ENCODE peak calls at places on chromosomes 13 and 19, in ten cellular contexts. D, K, L, V, R, Y, S, G, N and C are unnamed samples.

GRCh38 chr19:7159105-7159933 is 89.8 kb downstream of the ZNF557 start:
- DNase-seq in D (no peak), K (peak), L (no peak), V (peak), R (peak), Y (no peak), S (peak), G (no peak), N (peak), C (no peak)

GRCh38 chr13:32206097-32206740 is 108.9 kb downstream of the ZAR1L start:
- DNase-seq in D (no peak), K (no peak), L (no peak), V (no peak), R (no peak), Y (no peak), S (no peak), G (no peak), N (peak), C (no peak)

GRCh38 chr19:2353895-2354592 is 6.0 kb upstream of the TMPRSS9 start:
- DNase-seq in D (no peak), K (no peak), L (no peak), V (no peak), R (no peak), Y (no peak), S (no peak), G (no peak), N (no peak), C (peak)

GRCh38 chr13:99155821-99156220 is 44.8 kb upstream of the UBAC2 start:
- DNase-seq in D (no peak), K (no peak), L (no peak), V (no peak), R (no peak), Y (no peak), S (no peak), G (no peak), N (no peak), C (no peak)

GRCh38 chr19:50432221-50432626 is 468 bp upstream of the MYBPC2 start:
- DNase-seq in D (no peak), K (no peak), L (no peak), V (no peak), R (no peak), Y (no peak), S (no peak), G (no peak), N (no peak), C (peak)

GRCh38 chr13:105406551-105406950 is 1128.9 kb downstream of the EFNB2 start:
- DNase-seq in D (no peak), K (no peak), L (no peak), V (no peak), R (no peak), Y (peak), S (no peak), G (no peak), N (no peak), C (no peak)

GRCh38 chr13:27524981-27525975 is 74.9 kb upstream of the MTIF3 start:
- DNase-seq in D (no peak), K (no peak), L (no peak), V (no peak), R (no peak), Y (no peak), S (no peak), G (no peak), N (no peak), C (no peak)

GRCh38 chr13:113245858-113246791 is 36.7 kb downstream of the CUL4A start:
- DNase-seq in D (no peak), K (peak), L (no peak), V (no peak), R (no peak), Y (no peak), S (no peak), G (no peak), N (peak), C (no peak)

GRCh38 chr19:33492951-33493350 is 28.6 kb downstream of the PEPD start:
- DNase-seq in D (no peak), K (no peak), L (no peak), V (no peak), R (no peak), Y (no peak), S (no peak), G (no peak), N (no peak), C (no peak)

GRCh38 chr13:100694722-100695644 is 20.4 kb upstream of the TMTC4 start:
- DNase-seq in D (no peak), K (peak), L (no peak), V (no peak), R (no peak), Y (peak), S (no peak), G (no peak), N (no peak), C (peak)

GRCh38 chr13:98508280-98509074 is 68.4 kb downstream of the STK24 start:
- DNase-seq in D (no peak), K (peak), L (no peak), V (no peak), R (no peak), Y (peak), S (no peak), G (no peak), N (no peak), C (no peak)

GRCh38 chr19:10111405-10111811 is at the start of gene P2RY11:
- DNase-seq in D (no peak), K (no peak), L (peak), V (no peak), R (no peak), Y (no peak), S (no peak), G (no peak), N (no peak), C (no peak)

GRCh38 chr13:80131204-80131603 is 209.7 kb downstream of the SPRY2 start:
- DNase-seq in D (no peak), K (peak), L (no peak), V (no peak), R (peak), Y (no peak), S (peak), G (no peak), N (no peak), C (peak)